ENCODE peak calls at places on chromosome 5, in eight cellular contexts. Y, O, D, M, R, A, V and T are unnamed samples. For H3K4me1, the result is how much of the 10 kb centered on the place peaks cover.

GRCh38 chr5:54611290-54611951 is 93.9 kb downstream of the SNX18 start:
- DNase-seq in V (no peak), Y (no peak), R (no peak), M (no peak), A (no peak), D (peak), O (peak), T (no peak)

GRCh38 chr5:137564475-137564961 is 65.4 kb upstream of the SPOCK1 start:
- DNase-seq in Y (no peak), A (no peak), M (no peak), R (no peak), V (no peak), O (no peak), D (no peak), T (no peak)

GRCh38 chr5:78326930-78327329 is 32.4 kb upstream of the AP3B1 start:
- DNase-seq in D (no peak), R (no peak), M (no peak), V (no peak), O (no peak), A (no peak), Y (no peak), T (no peak)

GRCh38 chr5:145991044-145991575 is 54.7 kb downstream of the SH3RF2 start:
- DNase-seq in O (no peak), R (no peak), M (no peak), V (peak), D (peak), A (no peak), Y (peak), T (peak)

GRCh38 chr5:35518104-35518503 is 99.6 kb upstream of the SPEF2 start:
- DNase-seq in O (no peak), A (no peak), V (no peak), Y (no peak), M (no peak), R (no peak), D (no peak), T (no peak)

GRCh38 chr5:96476654-96477053 is 43.6 kb upstream of the PCSK1 start:
- DNase-seq in M (no peak), D (peak), R (no peak), V (peak), Y (peak), O (peak), A (no peak), T (peak)

GRCh38 chr5:91425046-91425445 is 41.9 kb upstream of the ARRDC3 start:
- DNase-seq in Y (no peak), V (no peak), M (no peak), A (no peak), D (no peak), R (no peak), O (no peak), T (no peak)

GRCh38 chr5:77292026-77292757 is 81.7 kb downstream of the PDE8B start:
- DNase-seq in M (no peak), O (no peak), D (no peak), A (no peak), V (peak), R (no peak), Y (peak), T (no peak)

GRCh38 chr5:179227196-179227577 is 118.1 kb downstream of the ADAMTS2 start:
- DNase-seq in A (no peak), R (peak), O (no peak), M (no peak), D (no peak), Y (no peak), V (no peak), T (no peak)

GRCh38 chr5:73302797-73303138 is 129.8 kb downstream of the TMEM174 start:
- DNase-seq in Y (no peak), V (no peak), O (no peak), M (no peak), A (no peak), D (no peak), R (no peak), T (no peak)
- H3K4me3 ChIP-seq in Y (no peak), V (no peak), O (no peak), M (no peak), A (no peak), D (no peak), R (no peak), T (no peak)

GRCh38 chr5:171595801-171596231 is 176.4 kb downstream of the FGF18 start:
- DNase-seq in A (no peak), Y (peak), V (peak), D (peak), R (no peak), M (no peak), O (peak), T (peak)
- H3K27ac ChIP-seq in A (no peak), Y (peak), V (peak), D (no peak), R (no peak), M (no peak), O (peak), T (no peak)

GRCh38 chr5:141522301-141522700 is 33.4 kb downstream of the PCDHGC5 start:
- DNase-seq in M (no peak), Y (no peak), A (no peak), R (no peak), O (peak), V (no peak), D (no peak), T (no peak)

GRCh38 chr5:141525659-141526058 is 36.8 kb downstream of the PCDHGC5 start:
- DNase-seq in M (peak), O (no peak), R (no peak), D (no peak), Y (no peak), A (no peak), V (no peak), T (peak)

GRCh38 chr5:141521244-141521781 is 32.4 kb downstream of the PCDHGC5 start:
- DNase-seq in D (peak), R (no peak), V (peak), O (peak), M (peak), Y (peak), A (peak), T (peak)

GRCh38 chr5:141524604-141525597 is 36.0 kb downstream of the PCDHGC5 start:
- DNase-seq in V (peak), D (peak), Y (peak), O (peak), M (peak), A (peak), R (peak), T (peak)

DNA sequence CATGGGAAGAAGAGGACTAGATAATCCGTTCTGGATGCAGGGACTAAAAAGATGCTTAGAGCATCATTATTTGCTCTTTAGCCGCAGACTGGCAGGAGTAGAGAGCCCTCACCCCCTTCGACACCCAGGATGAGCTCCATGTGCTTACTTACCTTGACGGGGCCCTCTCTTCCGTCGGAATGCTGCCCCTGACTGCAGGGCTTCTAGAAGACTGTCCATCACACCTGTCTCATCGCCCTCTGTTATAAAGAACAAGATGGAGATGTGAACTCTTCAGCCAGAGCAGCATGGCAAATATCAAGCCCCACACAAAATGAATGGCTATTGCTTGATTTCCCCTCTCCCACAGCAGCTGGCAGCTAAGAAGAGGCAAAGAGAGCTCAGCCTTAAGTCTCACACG is 35.1 kb downstream of the PCDHGC5 start:
- DNase-seq in V (no peak), Y (no peak), A (no peak), D (no peak), R (no peak), M (no peak), O (no peak), T (no peak)
- H3K4me1 ChIP-seq in V (under half), Y (half or more), A (under half), D (under half), R (under half), M (half or more), O (under half), T (under half)

DNA sequence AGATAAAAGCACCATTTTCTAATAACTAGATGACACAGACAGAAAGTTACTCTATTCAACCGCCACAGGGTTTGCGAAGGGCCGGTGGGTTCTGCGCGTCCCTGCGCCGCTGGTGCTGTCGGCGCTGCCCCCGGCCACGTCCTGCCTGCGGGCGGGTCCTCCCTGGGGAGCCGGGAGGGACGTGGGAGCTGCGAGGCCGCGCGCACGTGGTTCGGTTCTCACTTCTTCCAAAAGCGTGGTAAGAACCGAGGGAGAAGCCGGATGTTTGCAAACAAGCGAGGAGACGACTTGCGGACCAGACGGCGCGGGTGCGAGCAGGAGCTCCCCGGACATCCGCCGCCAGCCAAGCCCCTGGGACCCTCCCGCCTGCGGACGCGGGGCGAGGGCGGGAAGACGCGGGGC is 12.5 kb downstream of the BTNL9 start:
- DNase-seq in D (peak), A (no peak), Y (peak), V (no peak), M (no peak), O (no peak), R (no peak), T (no peak)
- H3K4me3 ChIP-seq in D (no peak), A (peak), Y (peak), V (no peak), M (no peak), O (no peak), R (no peak), T (peak)

GRCh38 chr5:56461584-56461983 is 228.5 kb upstream of the ANKRD55 start:
- DNase-seq in D (no peak), O (no peak), Y (no peak), A (no peak), M (no peak), V (no peak), R (no peak), T (no peak)
- H3K27ac ChIP-seq in D (no peak), O (no peak), Y (no peak), A (no peak), M (no peak), V (no peak), R (no peak), T (no peak)

GRCh38 chr5:6407547-6408259 is 29.4 kb upstream of the MED10 start:
- DNase-seq in Y (no peak), O (no peak), D (no peak), V (no peak), M (no peak), A (no peak), R (no peak), T (no peak)
- H3K4me1 ChIP-seq in Y (under half), O (under half), D (under half), V (under half), M (under half), A (under half), R (under half), T (under half)